ENCODE peak calls at places on chromosomes 3 and 15, in eight cellular contexts. A, B, V, U, Q, P, K and F are unnamed samples.
A peak's percentile ranks its signal among the peaks of the same experiment; 100 is the strongest.

GRCh38 chr3:119628390-119628789 is 30.7 kb downstream of the PLA1A start:
- DNase-seq in B (no peak), Q (no peak), A (no peak), P (no peak), V (no peak), U (no peak), K (no peak), F (no peak)

GRCh38 chr3:196217307-196218154 is 1.2 kb downstream of the SLC51A start:
- DNase-seq in P (no peak), Q (no peak), V (no peak), B (no peak), K (no peak), A (no peak), U (no peak), F (no peak)

GRCh38 chr3:66796343-66796742 is 201.8 kb upstream of the KBTBD8 start:
- DNase-seq in P (no peak), K (no peak), B (no peak), A (no peak), V (no peak), Q (no peak), U (no peak), F (no peak)

GRCh38 chr15:89016549-89017041 is 71.7 kb upstream of the ABHD2 start:
- DNase-seq in V (no peak), B (peak; percentile 59), A (no peak), K (no peak), U (no peak), P (no peak), Q (no peak), F (no peak)

GRCh38 chr15:86988075-86988474 is 908.4 kb downstream of the AGBL1 start:
- DNase-seq in Q (no peak), P (no peak), U (no peak), A (no peak), B (no peak), K (no peak), V (no peak), F (no peak)

GRCh38 chr3:69423756-69424155 is 37.9 kb upstream of the FRMD4B start:
- DNase-seq in U (no peak), P (no peak), Q (no peak), A (no peak), V (no peak), B (no peak), K (no peak), F (no peak)

GRCh38 chr3:112143251-112143650 is 10.2 kb upstream of the GCSAM start:
- DNase-seq in A (no peak), V (no peak), B (no peak), K (no peak), Q (no peak), U (no peak), P (no peak), F (no peak)

GRCh38 chr3:160473978-160474377 is 24.4 kb upstream of the TRIM59 start:
- DNase-seq in V (no peak), A (no peak), B (peak; percentile 22), Q (no peak), P (no peak), U (no peak), K (no peak), F (no peak)

GRCh38 chr15:73894133-73894814 is 20.9 kb downstream of the TBC1D21 start:
- DNase-seq in U (no peak), A (no peak), Q (no peak), B (no peak), K (no peak), V (no peak), P (no peak), F (no peak)

GRCh38 chr3:172716476-172716875 is 5.6 kb upstream of the NCEH1 start:
- DNase-seq in A (no peak), K (no peak), U (no peak), Q (no peak), B (no peak), V (no peak), P (no peak), F (no peak)

GRCh38 chr3:40355410-40355809 is 31.6 kb upstream of the ENTPD3 start:
- DNase-seq in U (no peak), Q (no peak), P (no peak), B (no peak), A (no peak), K (no peak), V (no peak), F (no peak)

GRCh38 chr15:66862111-66862815 is 160.2 kb downstream of the SMAD6 start:
- DNase-seq in B (no peak), V (no peak), U (no peak), A (no peak), K (no peak), P (no peak), Q (no peak), F (peak; percentile 17)

GRCh38 chr3:161250116-161250515 is 29.0 kb downstream of the NMD3 start:
- DNase-seq in P (no peak), U (no peak), A (no peak), Q (no peak), B (no peak), V (no peak), K (no peak), F (no peak)

GRCh38 chr3:190265126-190265525 is 57.1 kb downstream of the CLDN1 start:
- DNase-seq in K (no peak), V (no peak), U (no peak), B (no peak), A (no peak), P (no peak), Q (no peak), F (no peak)

GRCh38 chr15:61794276-61794675 is 266.0 kb downstream of the VPS13C start:
- DNase-seq in U (no peak), A (no peak), B (no peak), P (no peak), K (no peak), V (no peak), Q (no peak), F (no peak)

GRCh38 chr3:138879541-138880380 is 45.0 kb upstream of the PIK3CB start:
- DNase-seq in B (no peak), U (no peak), K (no peak), P (no peak), Q (no peak), V (peak; percentile 81), A (no peak), F (no peak)

GRCh38 chr3:111903067-111903511 is 44.0 kb downstream of the PHLDB2 start:
- DNase-seq in Q (no peak), K (no peak), B (peak; percentile 92), V (no peak), P (no peak), A (no peak), U (no peak), F (peak; percentile 83)

GRCh38 chr3:102142379-102143058 is 292.3 kb upstream of the ZPLD1 start:
- DNase-seq in P (no peak), V (no peak), U (no peak), A (no peak), K (no peak), Q (no peak), B (no peak), F (no peak)

GRCh38 chr3:30354972-30355371 is 251.4 kb upstream of the TGFBR2 start:
- DNase-seq in V (peak; percentile 55), K (peak; percentile 90), P (no peak), B (no peak), U (peak; percentile 85), A (peak; percentile 56), Q (no peak), F (no peak)

GRCh38 chr3:138227650-138228049 is 40.5 kb downstream of the ARMC8 start:
- DNase-seq in A (no peak), B (no peak), P (no peak), Q (no peak), K (no peak), V (no peak), U (no peak), F (no peak)

GRCh38 chr3:169286214-169286613 is 377.3 kb downstream of the MECOM start:
- DNase-seq in V (peak; percentile 43), A (no peak), U (peak; percentile 53), B (no peak), P (no peak), Q (no peak), K (no peak), F (no peak)

GRCh38 chr3:185332026-185332735 is 30.8 kb upstream of the MAP3K13 start:
- DNase-seq in Q (no peak), K (peak; percentile 93), U (peak; percentile 97), A (peak; percentile 95), B (peak; percentile 86), P (no peak), V (peak; percentile 89), F (peak; percentile 55)

GRCh38 chr15:66226736-66227135 is 26.8 kb downstream of the MEGF11 start:
- DNase-seq in B (no peak), Q (no peak), U (no peak), V (no peak), A (no peak), P (no peak), K (no peak), F (no peak)